ENCODE peak calls at places on chromosomes 6 and 20, in four cellular contexts. D is GM12878, Z is HepG2, Y is SK-N-SH. W is an unnamed sample.

GRCh38 chr6:100454571-100455229 is 10.0 kb downstream of the SIM1 start:
- DNase-seq in Y (no peak), D (no peak), Z (no peak), W (no peak)

GRCh38 chr6:110590821-110591351 is 114.5 kb upstream of the SLC22A16 start:
- DNase-seq in Y (no peak), Z (no peak), D (peak), W (no peak)

GRCh38 chr20:59141818-59142581 is 21.6 kb upstream of the ZNF831 start:
- DNase-seq in Z (no peak), D (no peak), Y (no peak), W (peak)

GRCh38 chr20:25254986-25255680 is 7.2 kb downstream of the PYGB start:
- DNase-seq in Z (no peak), D (no peak), Y (peak), W (no peak)

GRCh38 chr6:11163932-11164331 is 52.4 kb upstream of the ERVFRD-1 start:
- DNase-seq in Y (no peak), Z (peak), D (no peak), W (no peak)

GRCh38 chr6:118971682-118972081 is 36.7 kb upstream of the MCM9 start:
- DNase-seq in D (no peak), Y (no peak), Z (no peak), W (no peak)

GRCh38 chr6:79941489-79942151 is 5.7 kb downstream of the ELOVL4 start:
- DNase-seq in D (no peak), Z (no peak), Y (no peak), W (no peak)

GRCh38 chr6:65787787-65788186 is 80.8 kb upstream of the EYS start:
- DNase-seq in Y (peak), D (no peak), Z (no peak), W (no peak)

GRCh38 chr20:60700728-60701127 is 551.3 kb upstream of the CDH4 start:
- DNase-seq in Y (no peak), Z (no peak), D (no peak), W (no peak)

GRCh38 chr6:18186033-18186432 is 30.8 kb downstream of the KDM1B start:
- DNase-seq in Z (no peak), D (no peak), Y (no peak), W (no peak)

GRCh38 chr6:144664281-144664680 is 379.1 kb downstream of the UTRN start:
- DNase-seq in Z (no peak), Y (no peak), D (no peak), W (no peak)

GRCh38 chr6:32659856-32660595 is 6.4 kb downstream of the HLA-DQB1 start:
- DNase-seq in D (no peak), Y (no peak), Z (no peak), W (no peak)

GRCh38 chr6:129264480-129265045 is 381.6 kb downstream of the LAMA2 start:
- DNase-seq in D (no peak), Y (no peak), Z (no peak), W (no peak)

GRCh38 chr6:67292169-67292568 is 1342.9 kb upstream of the ADGRB3 start:
- DNase-seq in Z (no peak), Y (no peak), D (no peak), W (no peak)

GRCh38 chr20:4170621-4171537 is 155.5 kb upstream of the RNF24 start:
- DNase-seq in Z (no peak), Y (no peak), D (no peak), W (no peak)

GRCh38 chr20:33316958-33317357 is 33.9 kb downstream of the BPIFB1 start:
- DNase-seq in Y (no peak), D (no peak), Z (no peak), W (no peak)

GRCh38 chr20:33318096-33318429 is 35.0 kb downstream of the BPIFB1 start:
- DNase-seq in D (no peak), Y (no peak), Z (no peak), W (no peak)

GRCh38 chr20:33316343-33316742 is 33.3 kb downstream of the BPIFB1 start:
- DNase-seq in Z (no peak), Y (no peak), D (no peak), W (no peak)

GRCh38 chr20:33319986-33320385 is 37.0 kb downstream of the BPIFB1 start:
- DNase-seq in Z (no peak), Y (no peak), D (no peak), W (no peak)

DNA sequence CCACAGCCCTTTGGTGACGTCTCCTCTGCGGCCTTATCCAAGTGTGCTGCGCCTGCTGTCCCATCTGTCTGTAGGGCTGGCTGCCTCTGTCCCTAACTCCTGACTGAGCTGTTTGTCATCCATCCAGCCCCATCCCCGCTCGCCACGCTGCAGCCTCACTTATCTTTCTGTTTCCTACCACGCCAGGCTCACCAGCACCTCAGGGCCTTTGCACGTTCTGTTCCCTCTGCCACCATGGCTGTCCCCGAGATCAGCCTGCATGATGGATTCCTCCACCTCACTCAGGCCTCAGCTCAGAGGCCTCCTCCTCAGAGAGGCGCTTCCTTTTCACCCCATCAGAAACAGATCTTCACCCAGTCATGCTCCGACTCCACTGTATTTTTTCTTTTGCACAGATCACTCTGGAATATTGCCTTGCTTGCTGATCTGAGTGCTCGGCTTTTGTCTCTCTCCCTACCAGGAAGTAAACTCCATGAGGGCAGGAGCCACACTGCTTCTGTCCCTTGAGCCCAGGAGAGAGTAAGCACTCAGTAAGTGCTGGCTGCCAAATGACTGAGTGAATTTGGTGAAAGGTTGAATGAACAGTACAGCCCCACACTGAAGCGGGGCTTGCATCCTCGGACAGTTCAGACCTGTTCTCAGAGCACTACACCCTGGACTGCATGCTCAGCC is 34.5 kb downstream of the BPIFB1 start:
- DNase-seq in D (no peak), Z (no peak), Y (no peak), W (no peak)
- TF ChIP-seq NFIC in D (no peak), Z (no peak), Y (no peak), W (no peak)

GRCh38 chr6:157021267-157022021 is 244.3 kb downstream of the ARID1B start:
- DNase-seq in Y (peak), D (no peak), Z (peak), W (peak)

GRCh38 chr6:157022022-157022740 is 245.0 kb downstream of the ARID1B start:
- DNase-seq in Z (peak), Y (peak), D (no peak), W (peak)

GRCh38 chr6:157023958-157024357 is 246.8 kb downstream of the ARID1B start:
- DNase-seq in Y (no peak), Z (no peak), D (no peak), W (no peak)

GRCh38 chr6:157024745-157025144 is 247.6 kb downstream of the ARID1B start:
- DNase-seq in Y (no peak), Z (no peak), D (no peak), W (no peak)

GRCh38 chr6:157025459-157025858 is 248.3 kb downstream of the ARID1B start:
- DNase-seq in Z (peak), D (no peak), Y (no peak), W (no peak)
- TF ChIP-seq NFIC in Z (no peak), D (no peak), Y (no peak), W (peak)

GRCh38 chr20:15916623-15917022 is 656.6 kb downstream of the KIF16B start:
- DNase-seq in Z (no peak), Y (no peak), D (no peak), W (no peak)

GRCh38 chr20:15918631-15919030 is 654.6 kb downstream of the KIF16B start:
- DNase-seq in Z (no peak), Y (no peak), D (no peak), W (no peak)

GRCh38 chr20:15922556-15922955 is 650.7 kb downstream of the KIF16B start:
- DNase-seq in D (no peak), Z (no peak), Y (no peak), W (no peak)

GRCh38 chr20:15917333-15917732 is 655.9 kb downstream of the KIF16B start:
- DNase-seq in D (no peak), Y (no peak), Z (no peak), W (no peak)

GRCh38 chr20:15919118-15919517 is 654.1 kb downstream of the KIF16B start:
- DNase-seq in Z (no peak), Y (no peak), D (no peak), W (no peak)
- TF ChIP-seq NFIC in Z (no peak), Y (no peak), D (no peak), W (no peak)

GRCh38 chr20:50561379-50562078 is 51.3 kb downstream of the PTPN1 start:
- DNase-seq in D (no peak), Z (no peak), Y (no peak), W (no peak)
- TF ChIP-seq NFIC in D (peak), Z (no peak), Y (peak), W (no peak)

DNA sequence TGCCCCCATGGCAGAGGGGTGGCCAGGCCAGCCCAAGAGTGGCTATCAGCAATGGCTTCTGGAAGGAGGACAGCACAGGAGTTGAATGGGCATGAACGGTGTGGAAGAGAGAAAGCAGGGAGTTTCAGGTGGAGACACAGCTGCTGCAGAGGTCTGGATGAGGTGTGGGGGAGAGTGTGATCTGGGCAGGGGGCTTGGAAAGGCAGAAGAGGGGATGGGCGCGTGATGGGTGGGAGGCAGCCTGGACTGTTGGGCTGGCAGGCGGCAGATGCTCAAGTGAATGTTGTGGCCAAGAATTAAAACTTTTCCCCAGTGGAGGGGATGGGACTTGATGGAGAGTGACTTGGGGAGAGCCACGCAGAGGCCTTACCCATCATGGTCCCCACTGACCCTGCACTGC is 46.5 kb downstream of the TOX2 start:
- DNase-seq in Z (no peak), D (no peak), Y (no peak), W (no peak)
- TF ChIP-seq NFIC in Z (no peak), D (no peak), Y (no peak), W (no peak)

DNA sequence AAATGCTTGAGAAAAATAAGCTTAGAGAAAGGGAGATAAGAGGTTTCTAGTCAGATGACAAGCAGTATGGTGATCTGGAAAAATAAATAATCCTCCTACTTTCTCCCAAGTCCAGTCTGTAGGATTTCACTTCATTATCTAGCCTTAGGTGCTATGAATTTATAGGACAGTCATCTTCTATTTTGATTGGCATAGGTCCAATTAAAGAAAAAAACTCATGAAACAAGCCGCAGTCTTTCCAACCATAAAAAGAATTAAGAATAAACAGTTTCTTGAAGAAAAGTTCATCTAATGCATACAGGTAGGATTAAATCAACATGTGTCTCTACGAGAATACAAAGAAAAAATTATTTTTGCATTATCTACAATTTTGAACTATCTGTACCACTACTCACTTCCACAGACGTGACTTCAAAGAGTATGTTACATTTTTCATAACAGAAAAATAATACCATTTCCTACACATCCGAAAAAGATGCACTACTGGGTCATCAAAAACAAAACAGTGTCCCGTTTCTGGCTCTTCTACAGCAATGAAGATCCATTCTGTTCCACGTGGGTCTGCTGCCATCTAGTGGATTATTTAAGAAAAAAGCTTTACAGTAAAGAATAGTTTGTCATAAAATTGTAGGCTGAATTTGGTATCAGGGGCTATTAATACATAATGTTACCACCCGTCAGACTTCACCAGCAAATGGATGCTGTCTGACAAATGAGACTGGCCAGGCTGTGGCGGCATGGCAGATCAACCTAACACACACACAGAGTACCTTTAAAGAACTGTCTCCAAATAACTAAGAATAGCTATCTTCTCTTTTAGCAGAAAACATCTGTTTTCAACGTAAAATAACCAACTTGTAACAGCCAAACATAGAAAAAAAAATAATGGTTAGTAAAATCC is 28.9 kb downstream of the STX7 start:
- DNase-seq in D (peak), Z (peak), Y (peak), W (peak)
- TF ChIP-seq NFIC in D (peak), Z (no peak), Y (no peak), W (peak)

W was measured in K562.